ENCODE peak calls at places on chromosomes 5 and 9, in four cellular contexts. One of them, this sample, is unnamed.

GRCh38 chr9:91157891-91158660 is 203.6 kb downstream of the AUH start:
- DNase-seq in PC-3: no peak
- DNase-seq in MM.1S: no peak
- DNase-seq in PC-9: no peak
- DNase-seq in this sample: no peak

GRCh38 chr5:127320032-127320945 is 29.7 kb downstream of the MEGF10 start:
- DNase-seq in PC-3: no peak
- DNase-seq in MM.1S: peak; percentile 94
- DNase-seq in PC-9: no peak
- DNase-seq in this sample: no peak

GRCh38 chr5:175749591-175749990 is 91.7 kb downstream of the HRH2 start:
- DNase-seq in PC-3: no peak
- DNase-seq in MM.1S: no peak
- DNase-seq in PC-9: peak; percentile 22
- DNase-seq in this sample: no peak

GRCh38 chr9:75152416-75152815 is 64.1 kb downstream of the OSTF1 start:
- DNase-seq in PC-3: no peak
- DNase-seq in MM.1S: peak; percentile 39
- DNase-seq in PC-9: no peak
- DNase-seq in this sample: no peak

GRCh38 chr5:36875051-36875788 is 1.3 kb upstream of the NIPBL start:
- DNase-seq in PC-3: peak; percentile 57
- DNase-seq in MM.1S: peak; percentile 31
- DNase-seq in PC-9: peak; percentile 66
- DNase-seq in this sample: peak; percentile 72

GRCh38 chr5:137731201-137731600 is 4.7 kb downstream of the KLHL3 start:
- DNase-seq in PC-3: no peak
- DNase-seq in MM.1S: no peak
- DNase-seq in PC-9: no peak
- DNase-seq in this sample: no peak

GRCh38 chr5:168327994-168328393 is 36.5 kb downstream of the WWC1 start:
- DNase-seq in PC-3: no peak
- DNase-seq in MM.1S: no peak
- DNase-seq in PC-9: no peak
- DNase-seq in this sample: no peak

GRCh38 chr9:83598487-83598886 is 24.5 kb upstream of the IDNK start:
- DNase-seq in PC-3: no peak
- DNase-seq in MM.1S: no peak
- DNase-seq in PC-9: no peak
- DNase-seq in this sample: no peak

GRCh38 chr5:52665544-52665943 is 122.2 kb upstream of the ITGA1 start:
- DNase-seq in PC-3: no peak
- DNase-seq in MM.1S: no peak
- DNase-seq in PC-9: no peak
- DNase-seq in this sample: no peak

GRCh38 chr9:137969008-137969407 is 91.4 kb downstream of the CACNA1B start:
- DNase-seq in PC-3: no peak
- DNase-seq in MM.1S: no peak
- DNase-seq in PC-9: no peak
- DNase-seq in this sample: no peak

GRCh38 chr9:114282926-114283325 is 40.0 kb upstream of the ORM1 start:
- DNase-seq in PC-3: no peak
- DNase-seq in MM.1S: peak; percentile 78
- DNase-seq in PC-9: no peak
- DNase-seq in this sample: no peak

GRCh38 chr9:122087406-122088200 is 5.5 kb downstream of the TTLL11 start:
- DNase-seq in PC-3: peak; percentile 86
- DNase-seq in MM.1S: no peak
- DNase-seq in PC-9: no peak
- DNase-seq in this sample: no peak

GRCh38 chr5:132915681-132916080 is 42.2 kb downstream of the LEAP2 start:
- DNase-seq in PC-3: peak; percentile 20
- DNase-seq in MM.1S: peak; percentile 70
- DNase-seq in PC-9: no peak
- DNase-seq in this sample: no peak

GRCh38 chr9:87529666-87530065 is 32.0 kb downstream of the DAPK1 start:
- DNase-seq in PC-3: no peak
- DNase-seq in MM.1S: no peak
- DNase-seq in PC-9: peak; percentile 66
- DNase-seq in this sample: no peak

GRCh38 chr9:124503713-124504529 is 3.3 kb downstream of the NR5A1 start:
- DNase-seq in PC-3: no peak
- DNase-seq in MM.1S: no peak
- DNase-seq in PC-9: no peak
- DNase-seq in this sample: no peak

GRCh38 chr9:85743290-85744128 is 1.8 kb upstream of the AGTPBP1 start:
- DNase-seq in PC-3: peak; percentile 77
- DNase-seq in MM.1S: no peak
- DNase-seq in PC-9: peak; percentile 43
- DNase-seq in this sample: peak; percentile 39

GRCh38 chr9:114631166-114631565 is 20.1 kb downstream of the TMEM268 start:
- DNase-seq in PC-3: no peak
- DNase-seq in MM.1S: no peak
- DNase-seq in PC-9: no peak
- DNase-seq in this sample: no peak

GRCh38 chr5:124746916-124747769 is 704 bp upstream of the ZNF608 start:
- DNase-seq in PC-3: peak; percentile 56
- DNase-seq in MM.1S: peak; percentile 66
- DNase-seq in PC-9: peak; percentile 35
- DNase-seq in this sample: peak; percentile 93

GRCh38 chr5:140141241-140141640 is 15.5 kb downstream of the IGIP start:
- DNase-seq in PC-3: no peak
- DNase-seq in MM.1S: no peak
- DNase-seq in PC-9: no peak
- DNase-seq in this sample: no peak

GRCh38 chr5:157593036-157593435 is 17.5 kb upstream of the ADAM19 start:
- DNase-seq in PC-3: no peak
- DNase-seq in MM.1S: no peak
- DNase-seq in PC-9: no peak
- DNase-seq in this sample: no peak

GRCh38 chr5:40828690-40829661 is 6.0 kb downstream of the RPL37 start:
- DNase-seq in PC-3: no peak
- DNase-seq in MM.1S: no peak
- DNase-seq in PC-9: no peak
- DNase-seq in this sample: no peak

GRCh38 chr9:91659529-91660294 is 236.1 kb upstream of the NFIL3 start:
- DNase-seq in PC-3: peak; percentile 23
- DNase-seq in MM.1S: no peak
- DNase-seq in PC-9: no peak
- DNase-seq in this sample: peak; percentile 53

GRCh38 chr5:96615223-96615622 is 47.0 kb upstream of the CAST start:
- DNase-seq in PC-3: no peak
- DNase-seq in MM.1S: no peak
- DNase-seq in PC-9: no peak
- DNase-seq in this sample: no peak

GRCh38 chr5:172282277-172283019 is 1.1 kb downstream of the UBTD2 start:
- DNase-seq in PC-3: peak; percentile 91
- DNase-seq in MM.1S: no peak
- DNase-seq in PC-9: no peak
- DNase-seq in this sample: no peak

GRCh38 chr9:72315510-72316287 is 49.3 kb downstream of the ZFAND5 start:
- DNase-seq in PC-3: peak; percentile 52
- DNase-seq in MM.1S: no peak
- DNase-seq in PC-9: peak; percentile 68
- DNase-seq in this sample: peak; percentile 82

GRCh38 chr5:122478741-122479459 is 166.9 kb downstream of the SNCAIP start:
- DNase-seq in PC-3: peak; percentile 93
- DNase-seq in MM.1S: no peak
- DNase-seq in PC-9: peak; percentile 3
- DNase-seq in this sample: no peak

GRCh38 chr5:16169550-16169949 is 10.0 kb downstream of the MARCHF11 start:
- DNase-seq in PC-3: no peak
- DNase-seq in MM.1S: no peak
- DNase-seq in PC-9: no peak
- DNase-seq in this sample: no peak

GRCh38 chr9:111622626-111623025 is 8.5 kb upstream of the DNAJC25 start:
- DNase-seq in PC-3: peak; percentile 88
- DNase-seq in MM.1S: no peak
- DNase-seq in PC-9: peak; percentile 80
- DNase-seq in this sample: no peak

GRCh38 chr5:38921174-38921573 is 75.4 kb downstream of the OSMR start:
- DNase-seq in PC-3: peak; percentile 24
- DNase-seq in MM.1S: no peak
- DNase-seq in PC-9: no peak
- DNase-seq in this sample: peak; percentile 38

GRCh38 chr5:10420926-10421325 is 20.8 kb upstream of the ROPN1L start:
- DNase-seq in PC-3: peak; percentile 48
- DNase-seq in MM.1S: no peak
- DNase-seq in PC-9: no peak
- DNase-seq in this sample: no peak

GRCh38 chr9:582775-583174 is 258.7 kb upstream of the DMRT1 start:
- DNase-seq in PC-3: peak; percentile 31
- DNase-seq in MM.1S: no peak
- DNase-seq in PC-9: no peak
- DNase-seq in this sample: no peak

GRCh38 chr9:81389569-81389993 is 299.8 kb downstream of the TLE1 start:
- DNase-seq in PC-3: peak; percentile 95
- DNase-seq in MM.1S: no peak
- DNase-seq in PC-9: peak; percentile 78
- DNase-seq in this sample: no peak

GRCh38 chr9:75962186-75963036 is 71.9 kb downstream of the PCSK5 start:
- DNase-seq in PC-3: no peak
- DNase-seq in MM.1S: no peak
- DNase-seq in PC-9: peak; percentile 64
- DNase-seq in this sample: no peak

GRCh38 chr9:134154262-134154701 is 10.1 kb downstream of the RNU6ATAC start:
- DNase-seq in PC-3: no peak
- DNase-seq in MM.1S: no peak
- DNase-seq in PC-9: no peak
- DNase-seq in this sample: no peak

GRCh38 chr9:36987891-36988290 is 46.2 kb downstream of the PAX5 start:
- DNase-seq in PC-3: peak; percentile 49
- DNase-seq in MM.1S: no peak
- DNase-seq in PC-9: peak; percentile 22
- DNase-seq in this sample: peak; percentile 17

GRCh38 chr9:36985769-36986547 is 48.1 kb downstream of the PAX5 start:
- DNase-seq in PC-3: no peak
- DNase-seq in MM.1S: no peak
- DNase-seq in PC-9: no peak
- DNase-seq in this sample: peak; percentile 85

GRCh38 chr9:36986548-36987408 is 47.3 kb downstream of the PAX5 start:
- DNase-seq in PC-3: no peak
- DNase-seq in MM.1S: no peak
- DNase-seq in PC-9: no peak
- DNase-seq in this sample: peak; percentile 39

GRCh38 chr9:36987409-36987808 is 46.7 kb downstream of the PAX5 start:
- DNase-seq in PC-3: no peak
- DNase-seq in MM.1S: no peak
- DNase-seq in PC-9: no peak
- DNase-seq in this sample: no peak

DNA sequence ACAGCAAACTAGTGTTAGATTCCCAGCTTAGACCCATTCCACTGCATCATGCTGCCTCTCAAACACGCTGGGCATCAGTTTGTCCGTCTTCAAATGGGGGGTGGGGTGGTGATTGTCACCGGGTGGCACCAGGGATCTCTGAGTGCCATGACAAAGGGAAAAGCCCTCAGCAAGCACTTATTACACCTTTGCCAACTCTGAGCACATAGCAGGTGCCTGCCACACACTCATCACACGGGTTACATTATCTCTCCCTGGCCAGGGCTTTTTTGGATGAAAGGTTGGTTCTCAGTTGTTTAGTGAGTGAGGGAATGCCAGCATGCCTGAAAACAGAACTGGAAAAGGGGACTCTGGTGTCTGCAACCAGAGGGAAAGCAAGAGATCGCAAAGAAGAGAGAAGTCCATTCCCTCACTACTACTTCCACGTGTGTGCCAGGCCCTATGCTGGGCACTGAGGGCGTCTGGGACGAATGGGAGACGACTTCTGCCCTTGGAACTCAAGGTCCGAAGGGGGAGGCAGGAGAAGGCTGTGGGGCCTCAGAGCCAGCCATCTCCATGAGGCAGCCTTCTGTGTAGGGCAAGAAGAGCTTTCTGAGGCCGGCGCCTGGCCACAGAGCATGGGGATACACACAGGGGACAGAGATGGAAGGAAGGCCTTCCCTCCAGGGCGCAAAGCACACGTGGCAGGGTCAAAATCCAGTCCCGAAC is 48.9 kb downstream of the PAX5 start:
- DNase-seq in PC-3: no peak
- DNase-seq in MM.1S: no peak
- DNase-seq in PC-9: no peak
- DNase-seq in this sample: no peak
- TF ChIP-seq EZH2 in PC-3: no peak
- TF ChIP-seq EZH2 in MM.1S: no peak
- TF ChIP-seq EZH2 in PC-9: no peak
- TF ChIP-seq EZH2 in this sample: no peak

GRCh38 chr5:1058549-1058945 is 49.9 kb downstream of the NKD2 start:
- DNase-seq in PC-3: no peak
- DNase-seq in MM.1S: no peak
- DNase-seq in PC-9: no peak
- DNase-seq in this sample: no peak
- H3K9me3 ChIP-seq in PC-3: no peaks in the 10 kb centered on the region
- H3K9me3 ChIP-seq in MM.1S: no peaks in the 10 kb centered on the region
- H3K9me3 ChIP-seq in PC-9: no peaks in the 10 kb centered on the region
- H3K9me3 ChIP-seq in this sample: no peaks in the 10 kb centered on the region

DNA sequence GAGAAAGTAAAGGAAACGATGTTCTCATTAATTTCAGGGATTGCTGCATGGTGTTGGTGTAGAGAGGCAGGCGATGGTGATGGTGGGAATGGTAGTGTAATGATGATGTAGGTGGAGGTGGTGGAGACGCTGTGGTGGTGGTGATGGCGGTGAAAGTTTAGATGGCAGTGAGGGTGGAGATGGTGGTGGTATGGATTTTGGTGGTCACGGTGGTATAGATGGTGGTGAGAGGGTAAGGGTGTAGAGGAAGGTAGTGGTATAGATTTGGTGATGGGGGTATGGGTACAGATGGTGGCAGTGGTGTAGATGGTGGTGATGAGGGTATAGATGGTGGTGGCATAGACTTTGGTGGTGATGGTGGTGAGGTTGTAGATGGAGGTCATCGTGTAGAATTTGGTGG is 179.2 kb upstream of the OTULINL start:
- DNase-seq in PC-3: no peak
- DNase-seq in MM.1S: no peak
- DNase-seq in PC-9: no peak
- DNase-seq in this sample: no peak
- H3F3A ChIP-seq in PC-3: peaks cover 19% of the 10 kb centered on the region
- H3F3A ChIP-seq in MM.1S: no peaks in the 10 kb centered on the region
- H3F3A ChIP-seq in PC-9: peaks cover 14% of the 10 kb centered on the region
- H3F3A ChIP-seq in this sample: peaks cover 4% of the 10 kb centered on the region

GRCh38 chr5:123514615-123515355 is 2.8 kb downstream of the CSNK1G3 start:
- DNase-seq in PC-3: peak; percentile 13
- DNase-seq in MM.1S: no peak
- DNase-seq in PC-9: peak; percentile 1
- DNase-seq in this sample: peak; percentile 7

GRCh38 chr5:123517479-123517878 is 5.5 kb downstream of the CSNK1G3 start:
- DNase-seq in PC-3: no peak
- DNase-seq in MM.1S: peak; percentile 26
- DNase-seq in PC-9: no peak
- DNase-seq in this sample: no peak

GRCh38 chr5:123520677-123521247 is 8.8 kb downstream of the CSNK1G3 start:
- DNase-seq in PC-3: no peak
- DNase-seq in MM.1S: no peak
- DNase-seq in PC-9: no peak
- DNase-seq in this sample: no peak

GRCh38 chr5:123515904-123516303 is 3.9 kb downstream of the CSNK1G3 start:
- DNase-seq in PC-3: no peak
- DNase-seq in MM.1S: no peak
- DNase-seq in PC-9: no peak
- DNase-seq in this sample: no peak

GRCh38 chr5:123518111-123518510 is 6.1 kb downstream of the CSNK1G3 start:
- DNase-seq in PC-3: no peak
- DNase-seq in MM.1S: peak; percentile 24
- DNase-seq in PC-9: no peak
- DNase-seq in this sample: no peak
- TF ChIP-seq EZH2 in PC-3: no peak
- TF ChIP-seq EZH2 in MM.1S: no peak
- TF ChIP-seq EZH2 in PC-9: no peak
- TF ChIP-seq EZH2 in this sample: no peak